ENCODE peak calls at places on chromosome 11, in ten cellular contexts. One of them, this sample, is unnamed.
A peak's percentile ranks its signal among the peaks of the same experiment; 100 is the strongest.

GRCh38 chr11:8584096-8584495 is 9.9 kb downstream of the STK33 start:
- DNase-seq in CD8-positive, alpha-beta memory T cell: no peak
- DNase-seq in nephron progenitor cell: no peak
- DNase-seq in C1 segment of cervical spinal cord: no peak
- DNase-seq in lower leg skin: no peak
- DNase-seq in activated T-cell treated with anti-CD3 and anti-CD28 coated beads for 1 hour: no peak
- DNase-seq in AG09319: no peak
- DNase-seq in RPMI7951: no peak
- DNase-seq in NCI-H146: no peak
- DNase-seq in NCI-H2081: no peak
- DNase-seq in this sample: no peak

GRCh38 chr11:12746593-12747097 is 72.4 kb downstream of the TEAD1 start:
- DNase-seq in CD8-positive, alpha-beta memory T cell: no peak
- DNase-seq in nephron progenitor cell: peak; percentile 85
- DNase-seq in C1 segment of cervical spinal cord: peak; percentile 3
- DNase-seq in lower leg skin: no peak
- DNase-seq in activated T-cell treated with anti-CD3 and anti-CD28 coated beads for 1 hour: no peak
- DNase-seq in AG09319: peak; percentile 43
- DNase-seq in RPMI7951: peak; percentile 80
- DNase-seq in NCI-H146: peak; percentile 94
- DNase-seq in NCI-H2081: peak; percentile 94
- DNase-seq in this sample: peak; percentile 54

GRCh38 chr11:832529-833113 is at the start of gene CD151:
- DNase-seq in CD8-positive, alpha-beta memory T cell: peak; percentile 44
- DNase-seq in nephron progenitor cell: peak; percentile 72
- DNase-seq in C1 segment of cervical spinal cord: no peak
- DNase-seq in lower leg skin: no peak
- DNase-seq in activated T-cell treated with anti-CD3 and anti-CD28 coated beads for 1 hour: peak; percentile 51
- DNase-seq in AG09319: no peak
- DNase-seq in RPMI7951: peak; percentile 63
- DNase-seq in NCI-H146: peak; percentile 58
- DNase-seq in NCI-H2081: peak; percentile 36
- DNase-seq in this sample: peak; percentile 90

GRCh38 chr11:116454020-116454645 is 318.7 kb downstream of the BUD13 start:
- DNase-seq in CD8-positive, alpha-beta memory T cell: no peak
- DNase-seq in nephron progenitor cell: peak; percentile 64
- DNase-seq in C1 segment of cervical spinal cord: peak; percentile 2
- DNase-seq in lower leg skin: no peak
- DNase-seq in activated T-cell treated with anti-CD3 and anti-CD28 coated beads for 1 hour: no peak
- DNase-seq in AG09319: no peak
- DNase-seq in RPMI7951: peak; percentile 6
- DNase-seq in NCI-H146: peak; percentile 74
- DNase-seq in NCI-H2081: peak; percentile 89
- DNase-seq in this sample: peak; percentile 79

GRCh38 chr11:94111660-94112059 is 17.0 kb upstream of the PANX1 start:
- DNase-seq in CD8-positive, alpha-beta memory T cell: no peak
- DNase-seq in nephron progenitor cell: no peak
- DNase-seq in C1 segment of cervical spinal cord: no peak
- DNase-seq in lower leg skin: no peak
- DNase-seq in activated T-cell treated with anti-CD3 and anti-CD28 coated beads for 1 hour: no peak
- DNase-seq in AG09319: no peak
- DNase-seq in RPMI7951: no peak
- DNase-seq in NCI-H146: no peak
- DNase-seq in NCI-H2081: no peak
- DNase-seq in this sample: no peak

GRCh38 chr11:18367431-18367830 is 26.9 kb upstream of the LDHA start:
- DNase-seq in CD8-positive, alpha-beta memory T cell: no peak
- DNase-seq in nephron progenitor cell: no peak
- DNase-seq in C1 segment of cervical spinal cord: no peak
- DNase-seq in lower leg skin: no peak
- DNase-seq in activated T-cell treated with anti-CD3 and anti-CD28 coated beads for 1 hour: no peak
- DNase-seq in AG09319: no peak
- DNase-seq in RPMI7951: peak; percentile 11
- DNase-seq in NCI-H146: no peak
- DNase-seq in NCI-H2081: no peak
- DNase-seq in this sample: no peak

GRCh38 chr11:70270877-70271634 is 566 bp downstream of the PPFIA1 start:
- DNase-seq in CD8-positive, alpha-beta memory T cell: peak; percentile 50
- DNase-seq in nephron progenitor cell: peak; percentile 57
- DNase-seq in C1 segment of cervical spinal cord: no peak
- DNase-seq in lower leg skin: no peak
- DNase-seq in activated T-cell treated with anti-CD3 and anti-CD28 coated beads for 1 hour: peak; percentile 34
- DNase-seq in AG09319: no peak
- DNase-seq in RPMI7951: peak; percentile 40
- DNase-seq in NCI-H146: peak; percentile 74
- DNase-seq in NCI-H2081: no peak
- DNase-seq in this sample: peak; percentile 76

GRCh38 chr11:23423656-23424055 is 563.4 kb upstream of the CCDC179 start:
- DNase-seq in CD8-positive, alpha-beta memory T cell: no peak
- DNase-seq in nephron progenitor cell: no peak
- DNase-seq in C1 segment of cervical spinal cord: no peak
- DNase-seq in lower leg skin: no peak
- DNase-seq in activated T-cell treated with anti-CD3 and anti-CD28 coated beads for 1 hour: no peak
- DNase-seq in AG09319: no peak
- DNase-seq in RPMI7951: no peak
- DNase-seq in NCI-H146: no peak
- DNase-seq in NCI-H2081: peak; percentile 33
- DNase-seq in this sample: no peak

GRCh38 chr11:125262194-125262824 is 97.8 kb downstream of the PKNOX2 start:
- DNase-seq in CD8-positive, alpha-beta memory T cell: no peak
- DNase-seq in nephron progenitor cell: no peak
- DNase-seq in C1 segment of cervical spinal cord: no peak
- DNase-seq in lower leg skin: no peak
- DNase-seq in activated T-cell treated with anti-CD3 and anti-CD28 coated beads for 1 hour: no peak
- DNase-seq in AG09319: no peak
- DNase-seq in RPMI7951: peak; percentile 83
- DNase-seq in NCI-H146: no peak
- DNase-seq in NCI-H2081: no peak
- DNase-seq in this sample: peak; percentile 41